ENCODE peak calls at places on chromosomes 11 and 22, in seven cellular contexts. One of them, this sample, is unnamed. For H3K4me1, the result is how much of the 10 kb centered on the place peaks cover.

GRCh38 chr11:33893711-33894401 is 2.0 kb upstream of the LMO2 start:
- DNase-seq in IMR-90: no peak
- DNase-seq in trophoblast cell: no peak
- DNase-seq in H1: no peak
- DNase-seq in mesenchymal stem cell: peak
- DNase-seq in neuronal stem cell: no peak
- DNase-seq in mesendoderm: no peak
- DNase-seq in this sample: no peak

GRCh38 chr11:133134561-133135173 is 397.6 kb downstream of the OPCML start:
- DNase-seq in IMR-90: peak
- DNase-seq in trophoblast cell: peak
- DNase-seq in H1: peak
- DNase-seq in mesenchymal stem cell: no peak
- DNase-seq in neuronal stem cell: peak
- DNase-seq in mesendoderm: peak
- DNase-seq in this sample: peak

GRCh38 chr11:6695377-6695776 is 12.2 kb upstream of the MRPL17 start:
- DNase-seq in IMR-90: peak
- DNase-seq in trophoblast cell: no peak
- DNase-seq in H1: no peak
- DNase-seq in mesenchymal stem cell: peak
- DNase-seq in neuronal stem cell: no peak
- DNase-seq in mesendoderm: no peak
- DNase-seq in this sample: no peak

GRCh38 chr22:22545084-22545483 is 14.0 kb downstream of the PRAME start:
- DNase-seq in IMR-90: no peak
- DNase-seq in trophoblast cell: no peak
- DNase-seq in H1: no peak
- DNase-seq in mesenchymal stem cell: no peak
- DNase-seq in neuronal stem cell: no peak
- DNase-seq in mesendoderm: no peak
- DNase-seq in this sample: no peak

GRCh38 chr11:108538022-108538424 is 39.8 kb upstream of the POGLUT3 start:
- DNase-seq in IMR-90: no peak
- DNase-seq in trophoblast cell: peak
- DNase-seq in H1: no peak
- DNase-seq in mesenchymal stem cell: no peak
- DNase-seq in neuronal stem cell: no peak
- DNase-seq in mesendoderm: no peak
- DNase-seq in this sample: no peak

GRCh38 chr11:111604392-111605009 is 2.3 kb downstream of the SIK2 start:
- DNase-seq in IMR-90: peak
- DNase-seq in trophoblast cell: peak
- DNase-seq in H1: no peak
- DNase-seq in mesenchymal stem cell: peak
- DNase-seq in neuronal stem cell: peak
- DNase-seq in mesendoderm: peak
- DNase-seq in this sample: no peak

GRCh38 chr11:100918551-100919500 is 210.8 kb downstream of the PGR start:
- DNase-seq in IMR-90: peak
- DNase-seq in trophoblast cell: peak
- DNase-seq in H1: no peak
- DNase-seq in mesenchymal stem cell: peak
- DNase-seq in neuronal stem cell: no peak
- DNase-seq in mesendoderm: no peak
- DNase-seq in this sample: no peak

GRCh38 chr22:44628856-44629255 is 73.1 kb upstream of the PRR5 start:
- DNase-seq in IMR-90: no peak
- DNase-seq in trophoblast cell: no peak
- DNase-seq in H1: no peak
- DNase-seq in mesenchymal stem cell: no peak
- DNase-seq in neuronal stem cell: no peak
- DNase-seq in mesendoderm: no peak
- DNase-seq in this sample: no peak

GRCh38 chr22:37740455-37741311 is 43.8 kb downstream of the TRIOBP start:
- DNase-seq in IMR-90: no peak
- DNase-seq in trophoblast cell: no peak
- DNase-seq in H1: no peak
- DNase-seq in mesenchymal stem cell: no peak
- DNase-seq in neuronal stem cell: no peak
- DNase-seq in mesendoderm: no peak
- DNase-seq in this sample: no peak

GRCh38 chr11:19311306-19312030 is 70.7 kb upstream of the E2F8 start:
- DNase-seq in IMR-90: peak
- DNase-seq in trophoblast cell: peak
- DNase-seq in H1: no peak
- DNase-seq in mesenchymal stem cell: peak
- DNase-seq in neuronal stem cell: peak
- DNase-seq in mesendoderm: peak
- DNase-seq in this sample: peak

GRCh38 chr11:102306048-102306575 is 11.2 kb upstream of the BIRC3 start:
- DNase-seq in IMR-90: no peak
- DNase-seq in trophoblast cell: peak
- DNase-seq in H1: no peak
- DNase-seq in mesenchymal stem cell: no peak
- DNase-seq in neuronal stem cell: no peak
- DNase-seq in mesendoderm: no peak
- DNase-seq in this sample: no peak

GRCh38 chr22:24471570-24471969 is 23.6 kb upstream of the UPB1 start:
- DNase-seq in IMR-90: peak
- DNase-seq in trophoblast cell: no peak
- DNase-seq in H1: no peak
- DNase-seq in mesenchymal stem cell: no peak
- DNase-seq in neuronal stem cell: no peak
- DNase-seq in mesendoderm: no peak
- DNase-seq in this sample: no peak

GRCh38 chr11:104858882-104859735 is 39.2 kb downstream of the CASP12 start:
- DNase-seq in IMR-90: no peak
- DNase-seq in trophoblast cell: peak
- DNase-seq in H1: no peak
- DNase-seq in mesenchymal stem cell: peak
- DNase-seq in neuronal stem cell: no peak
- DNase-seq in mesendoderm: no peak
- DNase-seq in this sample: no peak

GRCh38 chr11:125282596-125282914 is 118.0 kb downstream of the PKNOX2 start:
- DNase-seq in IMR-90: no peak
- DNase-seq in trophoblast cell: no peak
- DNase-seq in H1: no peak
- DNase-seq in mesenchymal stem cell: no peak
- DNase-seq in neuronal stem cell: no peak
- DNase-seq in mesendoderm: no peak
- DNase-seq in this sample: no peak

GRCh38 chr22:22233081-22233480 is 11.5 kb upstream of the VPREB1 start:
- DNase-seq in IMR-90: no peak
- DNase-seq in trophoblast cell: no peak
- DNase-seq in H1: no peak
- DNase-seq in mesenchymal stem cell: no peak
- DNase-seq in neuronal stem cell: no peak
- DNase-seq in mesendoderm: no peak
- DNase-seq in this sample: no peak

GRCh38 chr11:128437137-128437536 is 150.2 kb downstream of the ETS1 start:
- DNase-seq in IMR-90: peak
- DNase-seq in trophoblast cell: no peak
- DNase-seq in H1: no peak
- DNase-seq in mesenchymal stem cell: no peak
- DNase-seq in neuronal stem cell: no peak
- DNase-seq in mesendoderm: no peak
- DNase-seq in this sample: no peak

GRCh38 chr22:44574057-44574456 is 76.0 kb upstream of the RTL6 start:
- DNase-seq in IMR-90: peak
- DNase-seq in trophoblast cell: no peak
- DNase-seq in H1: no peak
- DNase-seq in mesenchymal stem cell: no peak
- DNase-seq in neuronal stem cell: no peak
- DNase-seq in mesendoderm: no peak
- DNase-seq in this sample: no peak

GRCh38 chr11:10763766-10764165 is 12.7 kb downstream of the CTR9 start:
- DNase-seq in IMR-90: no peak
- DNase-seq in trophoblast cell: no peak
- DNase-seq in H1: no peak
- DNase-seq in mesenchymal stem cell: no peak
- DNase-seq in neuronal stem cell: no peak
- DNase-seq in mesendoderm: no peak
- DNase-seq in this sample: no peak

GRCh38 chr11:130407978-130408377 is 20.4 kb downstream of the ADAMTS8 start:
- DNase-seq in IMR-90: peak
- DNase-seq in trophoblast cell: no peak
- DNase-seq in H1: no peak
- DNase-seq in mesenchymal stem cell: peak
- DNase-seq in neuronal stem cell: no peak
- DNase-seq in mesendoderm: no peak
- DNase-seq in this sample: no peak

GRCh38 chr11:130476200-130476921 is 27.9 kb downstream of the ADAMTS15 start:
- DNase-seq in IMR-90: peak
- DNase-seq in trophoblast cell: peak
- DNase-seq in H1: no peak
- DNase-seq in mesenchymal stem cell: peak
- DNase-seq in neuronal stem cell: no peak
- DNase-seq in mesendoderm: peak
- DNase-seq in this sample: no peak

GRCh38 chr11:67645521-67646457 is 4.7 kb downstream of the ACY3 start:
- DNase-seq in IMR-90: no peak
- DNase-seq in trophoblast cell: no peak
- DNase-seq in H1: no peak
- DNase-seq in mesenchymal stem cell: no peak
- DNase-seq in neuronal stem cell: no peak
- DNase-seq in mesendoderm: peak
- DNase-seq in this sample: peak

GRCh38 chr11:64842851-64843841 is 1.3 kb downstream of the CDC42BPG start:
- DNase-seq in IMR-90: no peak
- DNase-seq in trophoblast cell: peak
- DNase-seq in H1: no peak
- DNase-seq in mesenchymal stem cell: no peak
- DNase-seq in neuronal stem cell: no peak
- DNase-seq in mesendoderm: peak
- DNase-seq in this sample: no peak

GRCh38 chr11:88345408-88345807 is 7.9 kb upstream of the CTSC start:
- DNase-seq in IMR-90: peak
- DNase-seq in trophoblast cell: no peak
- DNase-seq in H1: no peak
- DNase-seq in mesenchymal stem cell: peak
- DNase-seq in neuronal stem cell: no peak
- DNase-seq in mesendoderm: no peak
- DNase-seq in this sample: no peak

GRCh38 chr11:82906236-82906635 is 4.7 kb downstream of the DDIAS start:
- DNase-seq in IMR-90: peak
- DNase-seq in trophoblast cell: no peak
- DNase-seq in H1: no peak
- DNase-seq in mesenchymal stem cell: peak
- DNase-seq in neuronal stem cell: no peak
- DNase-seq in mesendoderm: peak
- DNase-seq in this sample: no peak

GRCh38 chr11:70536051-70536877 is 137.9 kb downstream of the CTTN start:
- DNase-seq in IMR-90: no peak
- DNase-seq in trophoblast cell: no peak
- DNase-seq in H1: no peak
- DNase-seq in mesenchymal stem cell: no peak
- DNase-seq in neuronal stem cell: no peak
- DNase-seq in mesendoderm: no peak
- DNase-seq in this sample: peak

GRCh38 chr11:112481893-112482292 is 221.2 kb upstream of the PLET1 start:
- DNase-seq in IMR-90: no peak
- DNase-seq in trophoblast cell: peak
- DNase-seq in H1: no peak
- DNase-seq in mesenchymal stem cell: no peak
- DNase-seq in neuronal stem cell: no peak
- DNase-seq in mesendoderm: peak
- DNase-seq in this sample: no peak

GRCh38 chr11:72869845-72870244 is 55.6 kb downstream of the ATG16L2 start:
- DNase-seq in IMR-90: no peak
- DNase-seq in trophoblast cell: no peak
- DNase-seq in H1: no peak
- DNase-seq in mesenchymal stem cell: no peak
- DNase-seq in neuronal stem cell: no peak
- DNase-seq in mesendoderm: no peak
- DNase-seq in this sample: no peak

GRCh38 chr11:113174862-113175261 is 139.5 kb upstream of the TTC12 start:
- DNase-seq in IMR-90: no peak
- DNase-seq in trophoblast cell: no peak
- DNase-seq in H1: no peak
- DNase-seq in mesenchymal stem cell: no peak
- DNase-seq in neuronal stem cell: no peak
- DNase-seq in mesendoderm: no peak
- DNase-seq in this sample: no peak

GRCh38 chr22:44870021-44870420 is 117.6 kb downstream of the ARHGAP8 start:
- DNase-seq in IMR-90: peak
- DNase-seq in trophoblast cell: no peak
- DNase-seq in H1: no peak
- DNase-seq in mesenchymal stem cell: no peak
- DNase-seq in neuronal stem cell: peak
- DNase-seq in mesendoderm: peak
- DNase-seq in this sample: peak

GRCh38 chr11:13023423-13023822 is 14.3 kb downstream of the RASSF10 start:
- DNase-seq in IMR-90: no peak
- DNase-seq in trophoblast cell: no peak
- DNase-seq in H1: no peak
- DNase-seq in mesenchymal stem cell: no peak
- DNase-seq in neuronal stem cell: no peak
- DNase-seq in mesendoderm: peak
- DNase-seq in this sample: no peak
- H3K18ac ChIP-seq in IMR-90: no peak
- H3K18ac ChIP-seq in trophoblast cell: no peak
- H3K18ac ChIP-seq in H1: no peak
- H3K18ac ChIP-seq in mesenchymal stem cell: no peak
- H3K18ac ChIP-seq in neuronal stem cell: no peak
- H3K18ac ChIP-seq in mesendoderm: no peak
- H3K18ac ChIP-seq in this sample: no peak

DNA sequence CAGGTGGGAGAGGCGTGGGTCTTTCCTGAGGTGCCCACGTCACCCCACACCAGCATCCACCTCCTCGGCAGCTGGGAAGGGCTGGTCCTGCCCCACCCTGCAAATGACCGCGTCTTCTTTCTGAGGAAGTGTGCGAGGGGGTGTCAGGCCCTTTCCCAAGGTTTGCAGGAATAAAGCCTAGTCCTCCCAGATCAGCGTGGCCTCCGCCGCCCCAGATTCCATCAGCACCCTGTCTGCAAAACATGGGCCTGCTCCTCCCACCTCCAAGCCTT is 14.4 kb upstream of the SLC39A13 start:
- DNase-seq in IMR-90: no peak
- DNase-seq in trophoblast cell: no peak
- DNase-seq in H1: no peak
- DNase-seq in mesenchymal stem cell: no peak
- DNase-seq in neuronal stem cell: no peak
- DNase-seq in mesendoderm: no peak
- DNase-seq in this sample: peak
- H3K27ac ChIP-seq in IMR-90: no peak
- H3K27ac ChIP-seq in trophoblast cell: no peak
- H3K27ac ChIP-seq in H1: no peak
- H3K27ac ChIP-seq in mesenchymal stem cell: no peak
- H3K27ac ChIP-seq in neuronal stem cell: no peak
- H3K27ac ChIP-seq in mesendoderm: no peak
- H3K27ac ChIP-seq in this sample: no peak

GRCh38 chr11:17406818-17407149 is 18.3 kb upstream of the KCNJ11 start:
- DNase-seq in IMR-90: no peak
- DNase-seq in trophoblast cell: no peak
- DNase-seq in H1: no peak
- DNase-seq in mesenchymal stem cell: no peak
- DNase-seq in neuronal stem cell: no peak
- DNase-seq in mesendoderm: no peak
- DNase-seq in this sample: no peak
- H3K4me1 ChIP-seq in IMR-90: under half
- H3K4me1 ChIP-seq in trophoblast cell: under half
- H3K4me1 ChIP-seq in H1: under half
- H3K4me1 ChIP-seq in mesenchymal stem cell: under half
- H3K4me1 ChIP-seq in neuronal stem cell: under half
- H3K4me1 ChIP-seq in mesendoderm: under half
- H3K4me1 ChIP-seq in this sample: under half

GRCh38 chr11:1403721-1404460 is 14.2 kb downstream of the BRSK2 start:
- DNase-seq in IMR-90: no peak
- DNase-seq in trophoblast cell: no peak
- DNase-seq in H1: no peak
- DNase-seq in mesenchymal stem cell: no peak
- DNase-seq in neuronal stem cell: no peak
- DNase-seq in mesendoderm: no peak
- DNase-seq in this sample: no peak
- H3K18ac ChIP-seq in IMR-90: no peak
- H3K18ac ChIP-seq in trophoblast cell: no peak
- H3K18ac ChIP-seq in H1: no peak
- H3K18ac ChIP-seq in mesenchymal stem cell: no peak
- H3K18ac ChIP-seq in neuronal stem cell: no peak
- H3K18ac ChIP-seq in mesendoderm: no peak
- H3K18ac ChIP-seq in this sample: no peak

This sample was measured in H9.